ENCODE peak calls at places on chromosomes 1 and 21, in nine cellular contexts. One of them, this sample, is unnamed.

GRCh38 chr1:3879787-3880428 is 20.2 kb downstream of the C1orf174 start:
- DNase-seq in CD8-positive, alpha-beta T cell: no peak
- DNase-seq in PC-3: no peak
- DNase-seq in RWPE2: no peak
- DNase-seq in tibial nerve: no peak
- DNase-seq in left ventricle myocardium inferior: no peak
- DNase-seq in cardiac muscle cell: no peak
- DNase-seq in colonic mucosa: no peak
- DNase-seq in aorta: peak; percentile 35
- DNase-seq in this sample: no peak

GRCh38 chr1:21655748-21656147 is 13.4 kb downstream of the RAP1GAP start:
- DNase-seq in RWPE2: no peak
- DNase-seq in colonic mucosa: no peak
- DNase-seq in tibial nerve: no peak
- DNase-seq in PC-3: peak; percentile 66
- DNase-seq in left ventricle myocardium inferior: no peak
- DNase-seq in cardiac muscle cell: no peak
- DNase-seq in CD8-positive, alpha-beta T cell: no peak
- DNase-seq in aorta: no peak
- DNase-seq in this sample: no peak

GRCh38 chr1:47656719-47657685 is 219.2 kb downstream of the FOXD2 start:
- DNase-seq in aorta: peak; percentile 92
- DNase-seq in colonic mucosa: no peak
- DNase-seq in RWPE2: no peak
- DNase-seq in PC-3: no peak
- DNase-seq in CD8-positive, alpha-beta T cell: no peak
- DNase-seq in cardiac muscle cell: peak; percentile 75
- DNase-seq in left ventricle myocardium inferior: peak; percentile 24
- DNase-seq in tibial nerve: peak; percentile 37
- DNase-seq in this sample: no peak

GRCh38 chr1:199083680-199084079 is 444.8 kb downstream of the PTPRC start:
- DNase-seq in cardiac muscle cell: peak; percentile 38
- DNase-seq in tibial nerve: no peak
- DNase-seq in PC-3: no peak
- DNase-seq in CD8-positive, alpha-beta T cell: no peak
- DNase-seq in aorta: no peak
- DNase-seq in RWPE2: no peak
- DNase-seq in left ventricle myocardium inferior: no peak
- DNase-seq in colonic mucosa: no peak
- DNase-seq in this sample: peak; percentile 41

GRCh38 chr1:154972517-154973343 is 1.8 kb upstream of the CKS1B start:
- DNase-seq in colonic mucosa: peak; percentile 70
- DNase-seq in CD8-positive, alpha-beta T cell: no peak
- DNase-seq in cardiac muscle cell: peak; percentile 98
- DNase-seq in left ventricle myocardium inferior: peak; percentile 52
- DNase-seq in tibial nerve: no peak
- DNase-seq in RWPE2: peak; percentile 97
- DNase-seq in PC-3: peak; percentile 99
- DNase-seq in aorta: peak; percentile 90
- DNase-seq in this sample: no peak

GRCh38 chr1:184167352-184167751 is 115.8 kb downstream of the TSEN15 start:
- DNase-seq in RWPE2: no peak
- DNase-seq in CD8-positive, alpha-beta T cell: no peak
- DNase-seq in cardiac muscle cell: no peak
- DNase-seq in aorta: no peak
- DNase-seq in PC-3: no peak
- DNase-seq in tibial nerve: no peak
- DNase-seq in colonic mucosa: no peak
- DNase-seq in left ventricle myocardium inferior: no peak
- DNase-seq in this sample: no peak

GRCh38 chr1:97759078-97759477 is 161.8 kb downstream of the DPYD start:
- DNase-seq in colonic mucosa: no peak
- DNase-seq in aorta: no peak
- DNase-seq in PC-3: no peak
- DNase-seq in CD8-positive, alpha-beta T cell: no peak
- DNase-seq in left ventricle myocardium inferior: no peak
- DNase-seq in cardiac muscle cell: no peak
- DNase-seq in RWPE2: no peak
- DNase-seq in tibial nerve: no peak
- DNase-seq in this sample: no peak

GRCh38 chr1:220786337-220787068 is at the start of gene MTARC1:
- DNase-seq in RWPE2: no peak
- DNase-seq in CD8-positive, alpha-beta T cell: no peak
- DNase-seq in aorta: peak; percentile 78
- DNase-seq in left ventricle myocardium inferior: peak; percentile 83
- DNase-seq in PC-3: peak; percentile 91
- DNase-seq in cardiac muscle cell: peak; percentile 76
- DNase-seq in tibial nerve: no peak
- DNase-seq in colonic mucosa: peak; percentile 91
- DNase-seq in this sample: peak; percentile 42

GRCh38 chr1:45585496-45586075 is 1.7 kb downstream of the NASP start:
- DNase-seq in PC-3: no peak
- DNase-seq in CD8-positive, alpha-beta T cell: no peak
- DNase-seq in aorta: no peak
- DNase-seq in cardiac muscle cell: no peak
- DNase-seq in colonic mucosa: no peak
- DNase-seq in left ventricle myocardium inferior: no peak
- DNase-seq in tibial nerve: no peak
- DNase-seq in RWPE2: no peak
- DNase-seq in this sample: no peak

GRCh38 chr21:34846214-34846575 is 177.4 kb downstream of the CLIC6 start:
- DNase-seq in colonic mucosa: no peak
- DNase-seq in RWPE2: no peak
- DNase-seq in cardiac muscle cell: no peak
- DNase-seq in CD8-positive, alpha-beta T cell: no peak
- DNase-seq in tibial nerve: no peak
- DNase-seq in left ventricle myocardium inferior: no peak
- DNase-seq in PC-3: no peak
- DNase-seq in aorta: no peak
- DNase-seq in this sample: no peak

GRCh38 chr1:34763142-34763781 is 3.7 kb downstream of the GJB4 start:
- DNase-seq in CD8-positive, alpha-beta T cell: no peak
- DNase-seq in PC-3: peak; percentile 96
- DNase-seq in aorta: no peak
- DNase-seq in RWPE2: no peak
- DNase-seq in left ventricle myocardium inferior: no peak
- DNase-seq in cardiac muscle cell: no peak
- DNase-seq in colonic mucosa: no peak
- DNase-seq in tibial nerve: no peak
- DNase-seq in this sample: no peak
- H3K27ac ChIP-seq in CD8-positive, alpha-beta T cell: no peak overlapping the region
- H3K27ac ChIP-seq in PC-3: peak overlapping the region; percentile 96
- H3K27ac ChIP-seq in aorta: no peak overlapping the region
- H3K27ac ChIP-seq in RWPE2: peak overlapping the region; percentile 92
- H3K27ac ChIP-seq in left ventricle myocardium inferior: no peak overlapping the region
- H3K27ac ChIP-seq in cardiac muscle cell: no peak overlapping the region
- H3K27ac ChIP-seq in colonic mucosa: no peak overlapping the region
- H3K27ac ChIP-seq in tibial nerve: no peak overlapping the region
- H3K27ac ChIP-seq in this sample: no peak overlapping the region

GRCh38 chr1:88333301-88333700 is 350.8 kb upstream of the PKN2 start:
- DNase-seq in tibial nerve: no peak
- DNase-seq in CD8-positive, alpha-beta T cell: no peak
- DNase-seq in cardiac muscle cell: no peak
- DNase-seq in left ventricle myocardium inferior: no peak
- DNase-seq in colonic mucosa: no peak
- DNase-seq in RWPE2: no peak
- DNase-seq in PC-3: no peak
- DNase-seq in aorta: no peak
- DNase-seq in this sample: no peak

GRCh38 chr1:88330201-88330600 is 353.9 kb upstream of the PKN2 start:
- DNase-seq in tibial nerve: no peak
- DNase-seq in cardiac muscle cell: no peak
- DNase-seq in CD8-positive, alpha-beta T cell: no peak
- DNase-seq in RWPE2: no peak
- DNase-seq in PC-3: no peak
- DNase-seq in colonic mucosa: no peak
- DNase-seq in left ventricle myocardium inferior: no peak
- DNase-seq in aorta: no peak
- DNase-seq in this sample: no peak

DNA sequence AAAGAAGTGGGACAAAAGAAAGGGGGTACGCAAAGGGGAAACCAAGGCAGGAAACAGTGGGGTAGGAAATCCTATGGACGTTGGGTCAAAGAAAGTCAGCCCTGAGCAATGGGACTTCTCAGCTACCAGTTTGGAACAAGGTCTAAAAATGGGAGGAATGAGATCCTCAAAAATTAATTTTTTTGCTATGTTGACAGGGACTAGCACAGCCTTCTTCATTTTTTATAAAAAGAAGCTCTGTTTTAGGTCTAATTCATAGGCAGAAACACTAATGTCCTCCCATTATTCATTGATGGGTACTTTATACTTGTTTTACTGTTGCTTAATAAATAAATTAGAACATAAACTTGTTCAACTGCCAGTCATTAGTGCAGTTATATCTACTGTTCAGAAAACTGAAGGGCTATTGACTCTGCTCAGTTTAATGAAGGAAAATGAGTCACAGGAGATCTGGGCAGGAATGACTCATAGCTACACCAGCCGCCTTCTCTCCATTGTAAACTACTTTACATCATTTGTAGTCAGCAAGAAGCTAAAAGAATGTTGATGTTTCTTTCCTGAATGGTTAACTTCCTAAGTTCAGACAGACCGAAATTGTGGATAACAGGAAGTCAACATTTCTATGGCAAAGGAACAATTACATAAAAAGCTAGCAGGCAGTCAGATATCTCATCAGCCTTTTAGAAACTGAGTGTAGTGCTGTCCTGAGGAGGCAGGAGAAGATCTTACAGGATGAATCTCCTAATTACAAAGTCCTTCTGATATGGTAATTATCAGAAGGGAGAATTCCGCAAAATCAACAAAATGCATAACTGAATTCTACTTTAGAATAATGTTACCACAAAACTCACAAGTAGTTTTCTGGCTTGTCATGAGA is 356.4 kb upstream of the PKN2 start:
- DNase-seq in PC-3: peak; percentile 88
- DNase-seq in aorta: no peak
- DNase-seq in colonic mucosa: no peak
- DNase-seq in tibial nerve: no peak
- DNase-seq in CD8-positive, alpha-beta T cell: no peak
- DNase-seq in cardiac muscle cell: peak; percentile 82
- DNase-seq in left ventricle myocardium inferior: no peak
- DNase-seq in RWPE2: no peak
- DNase-seq in this sample: no peak
- H3K27ac ChIP-seq in PC-3: peak overlapping the region; percentile 42
- H3K27ac ChIP-seq in aorta: no peak overlapping the region
- H3K27ac ChIP-seq in colonic mucosa: no peak overlapping the region
- H3K27ac ChIP-seq in tibial nerve: peak overlapping the region; percentile 91
- H3K27ac ChIP-seq in CD8-positive, alpha-beta T cell: no peak overlapping the region
- H3K27ac ChIP-seq in cardiac muscle cell: no peak overlapping the region
- H3K27ac ChIP-seq in left ventricle myocardium inferior: peak overlapping the region; percentile 18
- H3K27ac ChIP-seq in RWPE2: peak overlapping the region; percentile 21
- H3K27ac ChIP-seq in this sample: no peak overlapping the region

GRCh38 chr21:37862536-37862935 is 53.7 kb downstream of the KCNJ6 start:
- DNase-seq in cardiac muscle cell: peak; percentile 9
- DNase-seq in CD8-positive, alpha-beta T cell: no peak
- DNase-seq in colonic mucosa: no peak
- DNase-seq in tibial nerve: no peak
- DNase-seq in RWPE2: no peak
- DNase-seq in aorta: no peak
- DNase-seq in left ventricle myocardium inferior: no peak
- DNase-seq in PC-3: peak; percentile 39
- DNase-seq in this sample: no peak
- H3K27ac ChIP-seq in cardiac muscle cell: no peak overlapping the region
- H3K27ac ChIP-seq in CD8-positive, alpha-beta T cell: no peak overlapping the region
- H3K27ac ChIP-seq in colonic mucosa: no peak overlapping the region
- H3K27ac ChIP-seq in tibial nerve: no peak overlapping the region
- H3K27ac ChIP-seq in RWPE2: no peak overlapping the region
- H3K27ac ChIP-seq in aorta: no peak overlapping the region
- H3K27ac ChIP-seq in left ventricle myocardium inferior: no peak overlapping the region
- H3K27ac ChIP-seq in PC-3: no peak overlapping the region
- H3K27ac ChIP-seq in this sample: no peak overlapping the region

GRCh38 chr1:12172959-12173358 is 6.2 kb downstream of the TNFRSF1B start:
- DNase-seq in colonic mucosa: no peak
- DNase-seq in CD8-positive, alpha-beta T cell: no peak
- DNase-seq in RWPE2: no peak
- DNase-seq in left ventricle myocardium inferior: no peak
- DNase-seq in aorta: no peak
- DNase-seq in cardiac muscle cell: no peak
- DNase-seq in PC-3: no peak
- DNase-seq in tibial nerve: no peak
- DNase-seq in this sample: no peak
- H3K27ac ChIP-seq in colonic mucosa: peak overlapping the region; percentile 53
- H3K27ac ChIP-seq in CD8-positive, alpha-beta T cell: peak overlapping the region; percentile 85
- H3K27ac ChIP-seq in RWPE2: no peak overlapping the region
- H3K27ac ChIP-seq in left ventricle myocardium inferior: peak overlapping the region; percentile 94
- H3K27ac ChIP-seq in aorta: no peak overlapping the region
- H3K27ac ChIP-seq in cardiac muscle cell: no peak overlapping the region
- H3K27ac ChIP-seq in PC-3: no peak overlapping the region
- H3K27ac ChIP-seq in tibial nerve: peak overlapping the region; percentile 74
- H3K27ac ChIP-seq in this sample: peak overlapping the region; percentile 27

GRCh38 chr1:37482004-37482785 is 7.8 kb downstream of the ZC3H12A start:
- DNase-seq in RWPE2: no peak
- DNase-seq in CD8-positive, alpha-beta T cell: no peak
- DNase-seq in colonic mucosa: no peak
- DNase-seq in left ventricle myocardium inferior: no peak
- DNase-seq in tibial nerve: no peak
- DNase-seq in PC-3: no peak
- DNase-seq in aorta: no peak
- DNase-seq in cardiac muscle cell: no peak
- DNase-seq in this sample: no peak

GRCh38 chr1:37481289-37482003 is 7.1 kb downstream of the ZC3H12A start:
- DNase-seq in CD8-positive, alpha-beta T cell: no peak
- DNase-seq in colonic mucosa: no peak
- DNase-seq in cardiac muscle cell: no peak
- DNase-seq in tibial nerve: no peak
- DNase-seq in PC-3: no peak
- DNase-seq in RWPE2: no peak
- DNase-seq in left ventricle myocardium inferior: no peak
- DNase-seq in aorta: no peak
- DNase-seq in this sample: no peak

GRCh38 chr1:37484325-37485051 is 10.1 kb downstream of the ZC3H12A start:
- DNase-seq in PC-3: peak; percentile 53
- DNase-seq in colonic mucosa: peak; percentile 24
- DNase-seq in left ventricle myocardium inferior: no peak
- DNase-seq in tibial nerve: no peak
- DNase-seq in CD8-positive, alpha-beta T cell: no peak
- DNase-seq in aorta: no peak
- DNase-seq in RWPE2: no peak
- DNase-seq in cardiac muscle cell: no peak
- DNase-seq in this sample: no peak

GRCh38 chr1:37483785-37484184 is 9.4 kb downstream of the ZC3H12A start:
- DNase-seq in colonic mucosa: no peak
- DNase-seq in CD8-positive, alpha-beta T cell: no peak
- DNase-seq in PC-3: no peak
- DNase-seq in aorta: no peak
- DNase-seq in cardiac muscle cell: no peak
- DNase-seq in RWPE2: no peak
- DNase-seq in tibial nerve: no peak
- DNase-seq in left ventricle myocardium inferior: no peak
- DNase-seq in this sample: no peak

GRCh38 chr1:37482796-37483744 is 8.7 kb downstream of the ZC3H12A start:
- DNase-seq in colonic mucosa: no peak
- DNase-seq in tibial nerve: no peak
- DNase-seq in PC-3: no peak
- DNase-seq in cardiac muscle cell: no peak
- DNase-seq in CD8-positive, alpha-beta T cell: no peak
- DNase-seq in RWPE2: no peak
- DNase-seq in left ventricle myocardium inferior: no peak
- DNase-seq in aorta: no peak
- DNase-seq in this sample: no peak
- H3K27ac ChIP-seq in colonic mucosa: no peak overlapping the region
- H3K27ac ChIP-seq in tibial nerve: no peak overlapping the region
- H3K27ac ChIP-seq in PC-3: no peak overlapping the region
- H3K27ac ChIP-seq in cardiac muscle cell: no peak overlapping the region
- H3K27ac ChIP-seq in CD8-positive, alpha-beta T cell: no peak overlapping the region
- H3K27ac ChIP-seq in RWPE2: peak overlapping the region; percentile 98
- H3K27ac ChIP-seq in left ventricle myocardium inferior: no peak overlapping the region
- H3K27ac ChIP-seq in aorta: no peak overlapping the region
- H3K27ac ChIP-seq in this sample: no peak overlapping the region

This sample was measured in caudate nucleus.